ENCODE peak calls at places on chromosomes 13 and 19, in four cellular contexts. One of them, this sample, is unnamed.
A peak's percentile ranks its signal among the peaks of the same experiment; 100 is the strongest.

GRCh38 chr19:3171894-3172679 is 6.5 kb upstream of the S1PR4 start:
- DNase-seq in lower leg skin: no peak
- DNase-seq in PC-9: no peak
- DNase-seq in mucosa of descending colon: no peak
- DNase-seq in this sample: no peak

GRCh38 chr19:5085566-5085965 is 116.7 kb downstream of the KDM4B start:
- DNase-seq in PC-9: no peak
- DNase-seq in mucosa of descending colon: no peak
- DNase-seq in lower leg skin: no peak
- DNase-seq in this sample: no peak

GRCh38 chr19:50325310-50326100 is 3.7 kb downstream of the KCNC3 start:
- DNase-seq in lower leg skin: no peak
- DNase-seq in mucosa of descending colon: peak; percentile 74
- DNase-seq in PC-9: peak; percentile 38
- DNase-seq in this sample: peak; percentile 16

GRCh38 chr19:32653626-32653968 is 21.4 kb downstream of the ANKRD27 start:
- DNase-seq in PC-9: no peak
- DNase-seq in mucosa of descending colon: no peak
- DNase-seq in lower leg skin: no peak
- DNase-seq in this sample: no peak

GRCh38 chr13:101303512-101303911 is 112.8 kb downstream of the NALCN start:
- DNase-seq in mucosa of descending colon: no peak
- DNase-seq in PC-9: no peak
- DNase-seq in lower leg skin: no peak
- DNase-seq in this sample: peak; percentile 82

GRCh38 chr19:29810504-29810871 is 1.3 kb upstream of the CCNE1 start:
- DNase-seq in lower leg skin: no peak
- DNase-seq in mucosa of descending colon: no peak
- DNase-seq in PC-9: no peak
- DNase-seq in this sample: peak; percentile 5

GRCh38 chr13:21550918-21551317 is 53.1 kb downstream of the MICU2 start:
- DNase-seq in mucosa of descending colon: no peak
- DNase-seq in PC-9: no peak
- DNase-seq in lower leg skin: no peak
- DNase-seq in this sample: no peak

GRCh38 chr19:54662730-54663129 is at the start of gene LILRB4:
- DNase-seq in mucosa of descending colon: peak; percentile 59
- DNase-seq in lower leg skin: no peak
- DNase-seq in PC-9: no peak
- DNase-seq in this sample: no peak

GRCh38 chr19:4534836-4535658 is at the start of gene PLIN5:
- DNase-seq in mucosa of descending colon: peak; percentile 86
- DNase-seq in lower leg skin: no peak
- DNase-seq in PC-9: peak; percentile 55
- DNase-seq in this sample: no peak

GRCh38 chr13:91072511-91072910 is 275.0 kb upstream of the MIR17HG start:
- DNase-seq in PC-9: no peak
- DNase-seq in mucosa of descending colon: no peak
- DNase-seq in lower leg skin: no peak
- DNase-seq in this sample: no peak

GRCh38 chr19:4096049-4096892 is 27.7 kb downstream of the MAP2K2 start:
- DNase-seq in PC-9: no peak
- DNase-seq in lower leg skin: no peak
- DNase-seq in mucosa of descending colon: peak; percentile 92
- DNase-seq in this sample: no peak

GRCh38 chr19:46998445-46999142 is 21.0 kb upstream of the NPAS1 start:
- DNase-seq in mucosa of descending colon: no peak
- DNase-seq in PC-9: peak; percentile 15
- DNase-seq in lower leg skin: no peak
- DNase-seq in this sample: no peak

GRCh38 chr19:6754136-6754535 is 13.1 kb downstream of the SH2D3A start:
- DNase-seq in mucosa of descending colon: peak; percentile 66
- DNase-seq in PC-9: no peak
- DNase-seq in lower leg skin: peak; percentile 86
- DNase-seq in this sample: no peak

GRCh38 chr13:35164324-35164932 is 222.4 kb downstream of the NBEA start:
- DNase-seq in mucosa of descending colon: no peak
- DNase-seq in PC-9: peak; percentile 49
- DNase-seq in lower leg skin: no peak
- DNase-seq in this sample: peak; percentile 47

GRCh38 chr13:108270442-108270841 is 924 bp downstream of the TNFSF13B start:
- DNase-seq in mucosa of descending colon: no peak
- DNase-seq in lower leg skin: no peak
- DNase-seq in PC-9: no peak
- DNase-seq in this sample: no peak

GRCh38 chr19:33368074-33368864 is 5.2 kb upstream of the CEBPG start:
- DNase-seq in PC-9: peak; percentile 67
- DNase-seq in lower leg skin: peak; percentile 62
- DNase-seq in mucosa of descending colon: no peak
- DNase-seq in this sample: no peak

GRCh38 chr13:25095862-25096453 is at the start of gene PABPC3:
- DNase-seq in mucosa of descending colon: no peak
- DNase-seq in lower leg skin: no peak
- DNase-seq in PC-9: no peak
- DNase-seq in this sample: peak; percentile 1

GRCh38 chr19:4537953-4538600 is 1.8 kb downstream of the LRG1 start:
- DNase-seq in PC-9: no peak
- DNase-seq in lower leg skin: no peak
- DNase-seq in mucosa of descending colon: no peak
- DNase-seq in this sample: no peak

GRCh38 chr19:1238373-1239303 is 833 bp upstream of the CBARP start:
- DNase-seq in mucosa of descending colon: no peak
- DNase-seq in PC-9: no peak
- DNase-seq in lower leg skin: no peak
- DNase-seq in this sample: no peak

GRCh38 chr13:46374710-46375109 is 12.3 kb downstream of the RUBCNL start:
- DNase-seq in mucosa of descending colon: no peak
- DNase-seq in lower leg skin: no peak
- DNase-seq in PC-9: no peak
- DNase-seq in this sample: no peak

GRCh38 chr13:85725433-85725832 is 73.8 kb downstream of the SLITRK6 start:
- DNase-seq in lower leg skin: no peak
- DNase-seq in PC-9: no peak
- DNase-seq in mucosa of descending colon: no peak
- DNase-seq in this sample: no peak

GRCh38 chr13:100658363-100658762 is 16.2 kb downstream of the TMTC4 start:
- DNase-seq in PC-9: no peak
- DNase-seq in mucosa of descending colon: no peak
- DNase-seq in lower leg skin: no peak
- DNase-seq in this sample: no peak

GRCh38 chr19:48636859-48637448 is at the start of gene DBP:
- DNase-seq in lower leg skin: peak; percentile 94
- DNase-seq in PC-9: peak; percentile 63
- DNase-seq in mucosa of descending colon: peak; percentile 85
- DNase-seq in this sample: no peak

DNA sequence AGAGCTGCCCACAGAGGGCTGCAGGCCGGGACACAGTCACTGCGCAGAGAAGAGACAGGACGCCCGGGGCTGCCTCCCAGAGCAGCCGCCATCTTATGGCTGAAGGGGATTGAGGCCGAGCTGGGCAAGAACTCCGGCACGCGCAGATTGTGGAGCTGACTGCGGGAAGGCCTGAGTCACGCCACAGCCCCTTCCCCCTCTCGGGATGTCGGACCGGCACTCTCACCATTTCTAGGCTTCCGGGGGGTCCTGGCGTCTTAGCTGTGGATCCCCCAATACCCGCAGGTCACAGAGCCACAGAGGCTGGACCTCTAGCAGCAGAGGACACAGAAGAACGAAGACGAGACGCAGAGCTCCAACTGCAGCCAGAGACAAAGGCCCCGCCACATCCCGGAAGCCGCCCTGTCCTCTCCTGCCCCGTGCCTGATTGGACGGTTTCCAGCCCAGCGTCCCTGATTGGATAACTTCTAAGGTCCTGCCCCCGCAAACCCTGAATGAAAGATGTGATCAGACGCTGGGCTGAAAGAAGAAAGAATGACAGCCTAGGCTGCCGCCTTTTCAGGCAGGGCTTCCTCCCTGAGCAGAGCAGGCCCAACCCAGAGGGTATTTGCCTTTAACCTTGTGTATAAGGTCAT is at the start of gene ZNF43:
- DNase-seq in mucosa of descending colon: peak; percentile 96
- DNase-seq in PC-9: peak; percentile 89
- DNase-seq in lower leg skin: peak; percentile 99
- DNase-seq in this sample: peak; percentile 93
- H3K4me3 ChIP-seq in mucosa of descending colon: peak within 1 kb of the TSS; percentile 48
- H3K4me3 ChIP-seq in PC-9: peak within 1 kb of the TSS; percentile 77
- H3K4me3 ChIP-seq in lower leg skin: peak within 1 kb of the TSS; percentile 53
- H3K4me3 ChIP-seq in this sample: peak within 1 kb of the TSS; percentile 83

DNA sequence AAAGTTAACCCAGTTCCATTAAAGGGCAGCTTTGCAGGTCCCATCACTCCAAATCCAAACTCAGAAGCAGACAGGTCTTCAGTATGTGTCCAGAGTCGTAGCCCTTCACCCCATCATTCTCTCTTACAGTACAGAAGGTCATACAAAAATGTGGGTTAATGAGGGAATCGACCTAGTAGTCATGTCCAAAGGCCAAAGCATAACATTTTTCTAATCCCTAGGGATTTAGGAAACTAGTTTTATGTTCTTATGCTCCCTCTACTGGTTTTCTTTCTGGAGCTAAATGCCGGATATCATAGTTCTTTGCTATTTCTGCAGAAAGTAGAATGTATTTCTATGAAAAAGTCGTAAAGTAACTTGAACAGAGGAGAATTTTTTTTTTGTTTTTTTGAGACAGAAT is 72.2 kb downstream of the DHRS12 start:
- DNase-seq in PC-9: no peak
- DNase-seq in mucosa of descending colon: no peak
- DNase-seq in lower leg skin: no peak
- DNase-seq in this sample: peak; percentile 86
- TF ChIP-seq CTCF in PC-9: peak; percentile 30
- TF ChIP-seq CTCF in mucosa of descending colon: no peak
- TF ChIP-seq CTCF in lower leg skin: no peak
- TF ChIP-seq CTCF in this sample: peak; percentile 80

DNA sequence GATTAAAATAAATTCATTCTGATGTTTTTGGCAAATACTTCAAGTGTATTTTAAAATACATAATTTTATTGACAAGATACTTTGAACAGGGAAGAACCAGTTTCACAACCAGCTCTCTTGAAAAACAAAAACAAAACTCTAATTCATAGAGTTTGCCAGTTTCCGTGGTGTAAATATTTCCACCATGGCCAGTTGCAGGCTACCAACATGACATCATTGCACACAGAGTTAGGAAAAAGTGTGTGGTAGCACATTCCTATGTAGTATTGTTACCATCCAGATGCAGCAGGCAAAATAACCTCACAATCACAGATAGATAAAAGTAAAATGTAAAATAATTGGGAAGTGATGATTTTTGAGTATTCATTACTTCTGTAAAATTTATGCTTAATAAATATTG is 7.7 kb upstream of the RNF113B start:
- DNase-seq in mucosa of descending colon: no peak
- DNase-seq in lower leg skin: no peak
- DNase-seq in PC-9: no peak
- DNase-seq in this sample: peak; percentile 69
- H3K4me3 ChIP-seq in mucosa of descending colon: no peak overlapping the region
- H3K4me3 ChIP-seq in lower leg skin: no peak overlapping the region
- H3K4me3 ChIP-seq in PC-9: no peak overlapping the region
- H3K4me3 ChIP-seq in this sample: no peak overlapping the region

GRCh38 chr19:37947778-37948177 is 40.8 kb downstream of the SIPA1L3 start:
- DNase-seq in lower leg skin: peak; percentile 25
- DNase-seq in mucosa of descending colon: no peak
- DNase-seq in PC-9: no peak
- DNase-seq in this sample: no peak

GRCh38 chr19:37942516-37942902 is 35.5 kb downstream of the SIPA1L3 start:
- DNase-seq in mucosa of descending colon: no peak
- DNase-seq in lower leg skin: peak; percentile 32
- DNase-seq in PC-9: no peak
- DNase-seq in this sample: no peak

GRCh38 chr19:37946132-37946531 is 39.1 kb downstream of the SIPA1L3 start:
- DNase-seq in lower leg skin: no peak
- DNase-seq in PC-9: no peak
- DNase-seq in mucosa of descending colon: no peak
- DNase-seq in this sample: no peak

GRCh38 chr19:37941820-37942515 is 35.0 kb downstream of the SIPA1L3 start:
- DNase-seq in lower leg skin: peak; percentile 50
- DNase-seq in PC-9: peak; percentile 85
- DNase-seq in mucosa of descending colon: no peak
- DNase-seq in this sample: peak; percentile 19

GRCh38 chr19:37943480-37943879 is 36.5 kb downstream of the SIPA1L3 start:
- DNase-seq in lower leg skin: no peak
- DNase-seq in PC-9: no peak
- DNase-seq in mucosa of descending colon: no peak
- DNase-seq in this sample: no peak
- TF ChIP-seq CTCF in lower leg skin: no peak
- TF ChIP-seq CTCF in PC-9: no peak
- TF ChIP-seq CTCF in mucosa of descending colon: no peak
- TF ChIP-seq CTCF in this sample: no peak

This sample was measured in AG10803.